ENCODE peak calls at places on chromosomes 5 and 9, in five cellular contexts. One of them, this sample, is unnamed.

GRCh38 chr5:137822158-137822764 is 45.4 kb upstream of the MYOT start:
- DNase-seq in cardiac muscle cell: peak; percentile 59
- DNase-seq in frontal cortex: peak; percentile 24
- DNase-seq in Ammon's horn: peak; percentile 72
- DNase-seq in T follicular helper cell: no peak
- DNase-seq in this sample: no peak

GRCh38 chr9:2576631-2577030 is 45.0 kb upstream of the VLDLR start:
- DNase-seq in T follicular helper cell: no peak
- DNase-seq in frontal cortex: no peak
- DNase-seq in Ammon's horn: no peak
- DNase-seq in cardiac muscle cell: no peak
- DNase-seq in this sample: no peak

GRCh38 chr9:22514866-22515265 is 68.2 kb downstream of the DMRTA1 start:
- DNase-seq in frontal cortex: no peak
- DNase-seq in T follicular helper cell: no peak
- DNase-seq in cardiac muscle cell: no peak
- DNase-seq in Ammon's horn: no peak
- DNase-seq in this sample: no peak

GRCh38 chr9:135952664-135953206 is 8.4 kb downstream of the UBAC1 start:
- DNase-seq in T follicular helper cell: no peak
- DNase-seq in cardiac muscle cell: no peak
- DNase-seq in Ammon's horn: no peak
- DNase-seq in frontal cortex: no peak
- DNase-seq in this sample: no peak

GRCh38 chr9:19233344-19233743 is 2.9 kb downstream of the DENND4C start:
- DNase-seq in frontal cortex: no peak
- DNase-seq in Ammon's horn: no peak
- DNase-seq in cardiac muscle cell: no peak
- DNase-seq in T follicular helper cell: no peak
- DNase-seq in this sample: no peak

GRCh38 chr9:77013932-77014596 is 5.4 kb upstream of the FOXB2 start:
- DNase-seq in Ammon's horn: no peak
- DNase-seq in cardiac muscle cell: no peak
- DNase-seq in frontal cortex: no peak
- DNase-seq in T follicular helper cell: no peak
- DNase-seq in this sample: no peak

GRCh38 chr5:120465281-120465961 is 1.3 kb downstream of the PRR16 start:
- DNase-seq in Ammon's horn: peak; percentile 35
- DNase-seq in frontal cortex: no peak
- DNase-seq in cardiac muscle cell: peak; percentile 65
- DNase-seq in T follicular helper cell: no peak
- DNase-seq in this sample: no peak

GRCh38 chr5:5199460-5199859 is 59.3 kb downstream of the ADAMTS16 start:
- DNase-seq in Ammon's horn: no peak
- DNase-seq in frontal cortex: no peak
- DNase-seq in cardiac muscle cell: no peak
- DNase-seq in T follicular helper cell: no peak
- DNase-seq in this sample: no peak

GRCh38 chr9:125683486-125683885 is 23.5 kb downstream of the MAPKAP1 start:
- DNase-seq in Ammon's horn: no peak
- DNase-seq in T follicular helper cell: no peak
- DNase-seq in frontal cortex: no peak
- DNase-seq in cardiac muscle cell: no peak
- DNase-seq in this sample: no peak

GRCh38 chr5:164353155-164353554 is 847.7 kb downstream of the MAT2B start:
- DNase-seq in Ammon's horn: no peak
- DNase-seq in cardiac muscle cell: no peak
- DNase-seq in T follicular helper cell: no peak
- DNase-seq in frontal cortex: no peak
- DNase-seq in this sample: no peak

GRCh38 chr5:149608936-149609502 is 27.7 kb downstream of the ARHGEF37 start:
- DNase-seq in Ammon's horn: no peak
- DNase-seq in T follicular helper cell: no peak
- DNase-seq in frontal cortex: no peak
- DNase-seq in cardiac muscle cell: no peak
- DNase-seq in this sample: no peak

This sample was measured in effector memory CD4-positive, alpha-beta T cell.